ENCODE peak calls at places on chromosomes 3 and 15, in four cellular contexts. F, W, B and L are unnamed samples.

GRCh38 chr3:49716169-49716568 is 3.3 kb downstream of the AMIGO3 start:
- DNase-seq in F (no peak), W (no peak), B (no peak), L (peak)

GRCh38 chr3:151085227-151085888 is at the start of gene MED12L:
- DNase-seq in F (peak), W (no peak), B (peak), L (peak)

GRCh38 chr15:39582286-39582976 is 1.6 kb downstream of the THBS1 start:
- DNase-seq in F (no peak), W (no peak), B (peak), L (no peak)

GRCh38 chr15:65163041-65163440 is 22.1 kb downstream of the CLPX start:
- DNase-seq in F (no peak), W (no peak), B (no peak), L (no peak)

GRCh38 chr3:126389112-126389791 is 5.5 kb upstream of the CFAP100 start:
- DNase-seq in F (peak), W (peak), B (peak), L (peak)

GRCh38 chr3:151183253-151183652 is 19.8 kb downstream of the GPR171 start:
- DNase-seq in F (no peak), W (no peak), B (no peak), L (no peak)

GRCh38 chr3:8593022-8593817 is 51.4 kb downstream of the SSUH2 start:
- DNase-seq in F (peak), W (no peak), B (no peak), L (no peak)

GRCh38 chr3:67090472-67090871 is 92.4 kb downstream of the KBTBD8 start:
- DNase-seq in F (no peak), W (no peak), B (peak), L (no peak)

GRCh38 chr15:44064706-44065105 is 130.4 kb downstream of the FRMD5 start:
- DNase-seq in F (no peak), W (no peak), B (no peak), L (no peak)

GRCh38 chr3:15120986-15121385 is 22.0 kb upstream of the RBSN start:
- DNase-seq in F (no peak), W (no peak), B (no peak), L (no peak)

GRCh38 chr15:49495993-49496747 is 73.1 kb downstream of the FGF7 start:
- DNase-seq in F (no peak), W (no peak), B (peak), L (no peak)

GRCh38 chr3:78496458-78496857 is 1271.3 kb downstream of the ROBO1 start:
- DNase-seq in F (no peak), W (no peak), B (no peak), L (no peak)

GRCh38 chr3:22175899-22176298 is 424.9 kb upstream of the ZNF385D start:
- DNase-seq in F (no peak), W (no peak), B (peak), L (no peak)

GRCh38 chr3:20068512-20069177 is 28.4 kb downstream of the KAT2B start:
- DNase-seq in F (no peak), W (no peak), B (no peak), L (no peak)

GRCh38 chr3:109072208-109072607 is 45.7 kb downstream of the MORC1 start:
- DNase-seq in F (peak), W (no peak), B (no peak), L (no peak)

GRCh38 chr3:5009506-5010100 is 30.4 kb downstream of the BHLHE40 start:
- DNase-seq in F (no peak), W (no peak), B (no peak), L (no peak)

GRCh38 chr3:60760145-60760544 is 491.1 kb downstream of the FHIT start:
- DNase-seq in F (no peak), W (no peak), B (no peak), L (no peak)